ENCODE peak calls at places on chromosomes 2 and 18, in five cellular contexts. F is A549, N is brain microvascular endothelial cell, D is epithelial cell of esophagus, L is cardiac fibroblast. V is an unnamed sample.

GRCh38 chr2:74286725-74287124 is 56.5 kb downstream of the SLC4A5 start:
- DNase-seq in F (no peak), N (no peak), L (no peak), D (no peak), V (no peak)

GRCh38 chr2:233952335-233952734 is 35.2 kb downstream of the TRPM8 start:
- DNase-seq in F (no peak), N (no peak), L (no peak), D (no peak), V (no peak)

GRCh38 chr2:218785103-218785502 is 3.2 kb downstream of the CYP27A1 start:
- DNase-seq in D (peak), N (no peak), L (no peak), F (no peak), V (no peak)

GRCh38 chr2:170005702-170006101 is 172.2 kb upstream of the MYO3B start:
- DNase-seq in N (no peak), D (peak), L (no peak), F (no peak), V (no peak)

GRCh38 chr2:197310940-197311485 is 433 bp upstream of the ANKRD44 start:
- DNase-seq in F (no peak), D (no peak), N (no peak), L (no peak), V (no peak)

GRCh38 chr2:232544674-232545073 is 5.2 kb downstream of the CHRNG start:
- DNase-seq in F (no peak), N (no peak), L (no peak), D (no peak), V (no peak)

GRCh38 chr2:38371235-38371634 is 5.8 kb downstream of the ATL2 start:
- DNase-seq in F (no peak), L (no peak), D (no peak), N (no peak), V (no peak)

GRCh38 chr2:221561770-221562169 is 10.3 kb downstream of the EPHA4 start:
- DNase-seq in D (no peak), L (no peak), F (no peak), N (no peak), V (no peak)

GRCh38 chr2:203891474-203891873 is 23.9 kb downstream of the CTLA4 start:
- DNase-seq in F (no peak), L (peak), N (no peak), D (peak), V (peak)

DNA sequence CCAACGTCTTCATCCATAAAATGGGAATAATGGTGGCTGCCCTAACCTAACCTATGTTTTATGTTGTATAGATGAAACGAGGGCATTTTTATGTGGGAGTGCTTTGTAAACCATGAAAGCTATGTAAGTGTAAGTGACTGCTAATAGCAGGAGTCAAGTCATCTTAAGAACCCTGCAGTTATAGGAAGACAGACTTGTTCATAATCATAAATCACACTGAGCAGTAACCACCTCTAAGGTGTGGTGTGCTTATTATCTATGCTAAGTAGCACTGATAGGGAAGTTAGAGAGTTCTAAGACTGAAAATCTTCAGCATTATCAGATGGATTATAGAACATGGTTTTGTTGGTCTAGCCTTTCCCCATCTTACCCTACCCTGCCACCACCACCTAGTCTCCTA is 24.2 kb upstream of the NRP2 start:
- DNase-seq in F (no peak), N (no peak), L (no peak), D (no peak), V (no peak)
- TF ChIP-seq CTCF in F (no peak), N (no peak), L (no peak), D (no peak), V (no peak)

GRCh38 chr2:215407596-215408264 is 28.1 kb downstream of the FN1 start:
- DNase-seq in N (peak), F (no peak), D (no peak), L (peak), V (no peak)
- TF ChIP-seq CTCF in N (no peak), F (no peak), D (no peak), L (no peak), V (no peak)

DNA sequence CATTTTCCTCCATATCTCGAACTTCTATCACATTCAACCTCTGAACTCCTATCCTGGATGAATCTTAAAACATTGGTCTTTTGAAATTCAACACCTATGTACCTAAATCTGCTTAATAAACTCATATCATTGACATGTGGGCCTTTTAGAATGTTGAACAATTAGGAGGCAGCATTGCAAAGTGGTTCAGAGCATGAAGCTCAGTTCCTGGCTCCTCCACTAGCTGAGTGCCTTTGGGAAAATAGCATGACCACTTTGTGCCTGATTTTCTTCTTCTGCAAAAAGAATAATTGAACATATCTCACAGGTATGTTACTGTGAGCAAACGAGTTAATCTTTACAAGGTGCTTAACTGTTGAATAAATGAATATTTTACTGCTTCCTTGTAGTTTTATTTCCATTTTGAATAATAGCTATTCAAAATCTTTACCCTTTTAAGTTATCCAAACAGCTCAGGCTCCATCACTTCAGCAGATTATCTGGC is 14.3 kb upstream of the ITPRID2 start:
- DNase-seq in F (no peak), D (no peak), L (no peak), N (no peak), V (no peak)
- TF ChIP-seq CTCF in F (no peak), D (no peak), L (no peak), N (no peak), V (no peak)

DNA sequence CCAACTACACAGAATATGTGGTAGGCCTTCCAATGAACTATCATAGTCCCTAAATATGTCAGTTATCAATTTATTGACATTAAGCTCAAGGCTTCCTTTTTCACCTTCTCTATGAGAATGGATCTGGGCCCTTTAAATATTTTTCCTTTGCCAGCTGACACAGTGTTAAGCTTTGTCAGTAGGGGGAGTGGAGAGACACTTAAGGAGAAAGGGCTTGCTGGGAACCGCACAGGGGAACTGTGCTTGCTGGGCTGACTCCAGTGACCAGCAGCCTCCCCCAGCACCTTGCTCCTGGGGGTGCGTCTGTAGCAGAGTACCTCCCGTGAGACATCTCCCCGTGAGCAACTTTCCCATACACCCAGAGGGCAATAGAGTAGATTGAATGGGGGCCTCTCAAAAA is 6.5 kb upstream of the PTPN2 start:
- DNase-seq in N (no peak), L (peak), D (no peak), F (no peak), V (no peak)
- TF ChIP-seq CTCF in N (peak), L (peak), D (peak), F (no peak), V (no peak)

GRCh38 chr2:212892193-212892592 is 259.2 kb downstream of the IKZF2 start:
- DNase-seq in D (peak), F (no peak), L (peak), N (peak), V (peak)
- TF ChIP-seq CTCF in D (peak), F (peak), L (peak), N (peak), V (no peak)

GRCh38 chr2:160044728-160045127 is 17.7 kb downstream of the PLA2R1 start:
- DNase-seq in D (no peak), L (no peak), F (no peak), N (no peak), V (no peak)
- TF ChIP-seq CTCF in D (no peak), L (no peak), F (no peak), N (no peak), V (no peak)

DNA sequence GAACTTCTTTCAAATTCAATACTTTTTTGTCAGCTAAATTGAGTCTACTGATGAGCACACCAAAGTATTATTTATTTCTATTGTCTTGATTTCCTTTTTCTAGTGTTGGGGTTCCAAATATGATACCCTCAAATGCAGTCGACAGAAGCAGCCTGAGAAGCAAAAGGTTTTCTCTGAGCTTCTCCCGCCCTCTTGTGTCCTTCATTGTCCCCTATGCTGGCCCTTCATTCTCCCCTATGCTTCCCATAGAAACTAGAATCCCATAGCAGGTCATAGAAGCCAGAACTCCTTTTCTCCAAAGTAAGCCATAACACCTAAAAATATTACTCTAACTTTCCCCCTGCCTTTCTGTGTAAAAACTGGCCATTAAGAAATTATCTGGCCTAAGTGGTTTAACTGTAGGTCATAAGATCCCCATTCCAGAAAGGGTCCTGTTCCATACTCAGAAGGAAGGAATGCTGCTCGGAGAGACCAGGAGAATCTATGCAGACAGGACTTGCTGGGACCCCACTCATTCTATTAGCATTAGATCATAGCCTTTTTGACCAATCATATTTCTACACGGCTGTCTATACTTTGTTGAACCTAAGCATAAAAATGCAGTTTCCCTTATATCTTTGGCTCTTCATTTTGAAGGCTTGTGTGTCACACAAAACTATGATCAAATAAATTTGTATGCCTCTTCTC is 764.6 kb upstream of the PKDCC start:
- DNase-seq in F (no peak), N (peak), L (no peak), D (no peak), V (no peak)
- TF ChIP-seq CTCF in F (no peak), N (peak), L (no peak), D (no peak), V (no peak)

DNA sequence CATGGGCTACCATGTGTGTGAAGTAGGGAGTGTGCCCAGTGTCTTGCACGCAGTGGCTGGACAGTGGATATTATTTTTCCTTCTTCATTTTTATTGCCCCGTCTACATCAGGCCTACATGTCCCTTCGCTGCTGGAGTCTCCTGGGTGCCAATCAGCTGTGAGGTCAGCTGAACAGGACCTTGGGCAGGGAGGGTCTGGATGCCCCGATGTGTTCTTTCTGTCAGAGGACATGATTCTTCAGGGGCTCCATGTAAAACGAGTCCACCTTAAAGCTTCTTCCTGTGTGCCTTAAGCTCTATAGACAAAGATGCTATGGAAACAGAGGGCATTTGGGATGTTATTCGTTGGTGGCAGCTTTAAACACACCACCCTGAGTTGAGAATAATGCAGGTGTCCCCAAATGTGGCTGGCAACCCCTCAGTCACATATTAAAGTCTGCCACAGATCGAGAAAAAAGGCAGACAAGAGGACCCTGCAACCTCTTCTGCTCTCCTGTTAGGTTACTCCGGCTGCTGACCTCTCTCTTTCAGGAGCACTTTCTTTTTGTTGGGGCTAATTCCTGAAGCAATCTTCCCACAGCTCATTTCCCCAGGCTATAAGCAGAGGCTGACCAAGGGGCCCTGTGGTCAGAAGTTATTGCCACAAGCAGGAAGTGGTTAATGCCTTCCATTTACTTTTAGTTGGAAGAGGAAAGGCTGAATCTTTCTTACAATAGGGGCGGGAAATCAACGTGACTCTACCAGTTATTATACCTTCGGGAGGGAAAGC is 20.0 kb downstream of the GREB1 start:
- DNase-seq in L (peak), F (no peak), D (no peak), N (peak), V (no peak)
- TF ChIP-seq CTCF in L (no peak), F (no peak), D (no peak), N (no peak), V (no peak)